ENCODE peak calls at places on chromosomes 12 and 14, in eight cellular contexts. P, E, V, H, K, X, N and F are unnamed samples.

GRCh38 chr12:90841336-90841735 is 113.6 kb downstream of the CCER1 start:
- DNase-seq in P (no peak), N (no peak), E (no peak), V (no peak), K (no peak), H (no peak), X (no peak), F (no peak)

GRCh38 chr12:63899396-63899795 is 54.9 kb downstream of the SRGAP1 start:
- DNase-seq in H (no peak), V (peak), K (no peak), E (no peak), X (no peak), N (no peak), P (no peak), F (no peak)

GRCh38 chr12:3551386-3551785 is 60.4 kb downstream of the PRMT8 start:
- DNase-seq in P (no peak), V (no peak), N (no peak), X (no peak), E (no peak), H (no peak), K (peak), F (no peak)

GRCh38 chr14:87170179-87170578 is 822.8 kb downstream of the GALC start:
- DNase-seq in H (no peak), V (no peak), N (no peak), K (no peak), X (no peak), P (no peak), E (no peak), F (no peak)

GRCh38 chr14:49977126-49977841 is 84.4 kb downstream of the ARF6 start:
- DNase-seq in E (no peak), K (no peak), X (peak), N (no peak), V (no peak), P (no peak), H (no peak), F (no peak)

GRCh38 chr12:111330800-111331752 is 37.8 kb downstream of the PHETA1 start:
- DNase-seq in H (no peak), N (peak), E (no peak), X (peak), V (peak), P (no peak), K (no peak), F (no peak)

GRCh38 chr14:33282811-33283210 is 344.1 kb downstream of the NPAS3 start:
- DNase-seq in N (no peak), P (no peak), X (no peak), V (no peak), E (no peak), K (no peak), H (no peak), F (no peak)

GRCh38 chr12:70540996-70541395 is 96.2 kb downstream of the PTPRB start:
- DNase-seq in H (no peak), X (no peak), V (no peak), N (peak), P (no peak), E (no peak), K (no peak), F (no peak)

GRCh38 chr12:53928054-53928879 is 10.4 kb upstream of the HOXC13 start:
- DNase-seq in N (no peak), E (no peak), K (no peak), V (no peak), H (no peak), P (no peak), X (no peak), F (no peak)

GRCh38 chr14:100849432-100849831 is 23.5 kb downstream of the MEG3 start:
- DNase-seq in V (no peak), H (no peak), P (no peak), X (no peak), K (no peak), N (no peak), E (no peak), F (no peak)

GRCh38 chr12:101552277-101552676 is 42.5 kb upstream of the MYBPC1 start:
- DNase-seq in N (no peak), E (no peak), X (no peak), V (peak), H (no peak), K (no peak), P (no peak), F (no peak)

GRCh38 chr14:100536721-100537700 is 50.2 kb downstream of the BEGAIN start:
- DNase-seq in H (no peak), K (peak), N (no peak), E (peak), V (no peak), P (peak), X (no peak), F (peak)

GRCh38 chr12:105256921-105257320 is 20.9 kb upstream of the APPL2 start:
- DNase-seq in P (no peak), V (no peak), H (no peak), K (no peak), N (no peak), X (no peak), E (no peak), F (no peak)

GRCh38 chr14:61860294-61860918 is 98.2 kb downstream of the SNAPC1 start:
- DNase-seq in H (peak), N (peak), X (peak), P (peak), K (no peak), E (peak), V (peak), F (peak)

GRCh38 chr12:49126852-49127763 is 4.1 kb downstream of the TUBA1B start:
- DNase-seq in H (no peak), V (peak), P (no peak), E (no peak), K (peak), X (no peak), N (no peak), F (no peak)

GRCh38 chr12:49131973-49132461 is 822 bp upstream of the TUBA1B start:
- DNase-seq in N (no peak), E (peak), P (no peak), K (no peak), V (no peak), H (peak), X (no peak), F (no peak)

GRCh38 chr12:49130151-49131050 is 794 bp downstream of the TUBA1B start:
- DNase-seq in H (peak), V (peak), X (peak), K (peak), P (peak), N (peak), E (peak), F (peak)

GRCh38 chr12:49131051-49131972 is at the start of gene TUBA1B:
- DNase-seq in E (peak), K (peak), V (peak), P (peak), N (peak), H (peak), X (peak), F (peak)

GRCh38 chr12:49129332-49130150 is 1.7 kb downstream of the TUBA1B start:
- DNase-seq in E (no peak), N (no peak), H (no peak), V (no peak), P (no peak), X (no peak), K (no peak), F (no peak)
- TF ChIP-seq EP300 in E (no peak), N (no peak), H (no peak), V (no peak), P (no peak), X (no peak), K (no peak), F (no peak)

GRCh38 chr12:24021164-24021502 is 71.7 kb upstream of the SOX5 start:
- DNase-seq in V (no peak), E (no peak), X (no peak), P (no peak), H (no peak), K (no peak), N (no peak), F (no peak)

GRCh38 chr12:24020391-24021163 is 71.1 kb upstream of the SOX5 start:
- DNase-seq in X (no peak), E (no peak), V (no peak), K (no peak), P (no peak), N (no peak), H (no peak), F (no peak)

GRCh38 chr12:24027352-24027751 is 77.9 kb upstream of the SOX5 start:
- DNase-seq in N (no peak), P (no peak), V (no peak), E (no peak), H (no peak), X (no peak), K (no peak), F (no peak)

DNA sequence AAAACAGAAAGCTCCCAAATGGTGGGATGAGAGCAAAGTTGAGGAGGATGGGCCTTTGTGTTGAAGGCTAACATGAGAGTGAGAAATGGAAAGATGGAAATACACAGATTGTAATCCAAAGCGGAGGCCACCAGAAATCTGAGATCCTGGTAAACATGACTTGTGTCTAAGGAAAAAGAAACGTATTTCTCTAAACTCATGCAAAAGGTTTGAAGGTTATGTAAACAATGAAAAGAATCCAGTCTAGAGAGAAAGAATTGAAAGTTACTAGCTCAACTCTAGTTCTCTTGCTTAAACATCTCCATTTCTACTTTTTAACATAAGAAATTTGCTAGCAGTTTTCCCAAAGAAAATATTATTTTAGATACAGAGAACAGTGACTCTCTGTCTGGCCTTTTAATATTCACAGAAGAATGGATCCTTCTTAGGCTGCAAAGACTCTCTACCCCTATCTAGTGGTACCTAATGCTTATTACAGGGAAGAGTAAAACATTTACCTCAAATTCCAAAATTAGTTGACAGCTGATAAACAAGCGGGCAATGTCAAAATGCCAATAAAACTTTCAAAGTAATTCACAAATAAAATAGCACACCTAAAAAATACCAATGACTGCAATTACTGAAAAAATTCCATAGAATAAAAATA is 75.8 kb upstream of the SOX5 start:
- DNase-seq in E (no peak), V (no peak), X (peak), H (no peak), K (no peak), P (no peak), N (peak), F (no peak)
- H3K4me3 ChIP-seq in E (no peak), V (no peak), X (no peak), H (no peak), K (no peak), P (no peak), N (no peak), F (no peak)

DNA sequence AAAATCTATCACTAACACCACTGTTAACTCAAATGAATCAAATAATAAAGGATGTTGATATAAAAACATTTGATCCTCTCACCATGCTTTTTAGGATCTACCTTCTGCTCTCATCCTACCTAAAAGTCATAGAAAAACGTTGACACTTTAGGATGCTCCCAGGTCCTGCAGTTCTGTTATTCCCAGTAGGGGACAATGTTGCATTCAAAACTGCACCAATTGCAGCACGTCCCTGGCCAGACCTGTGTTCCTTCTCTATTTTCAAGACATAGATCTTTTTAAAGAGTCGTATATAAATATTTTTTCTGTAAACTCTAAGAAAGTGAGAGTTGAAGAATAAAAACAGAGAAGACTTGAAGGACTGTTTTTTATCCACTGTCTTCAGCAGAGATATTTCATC is 8.8 kb downstream of the AICDA start:
- DNase-seq in N (no peak), V (peak), H (no peak), K (no peak), E (no peak), P (no peak), X (no peak), F (no peak)
- TF ChIP-seq CTCF in N (no peak), V (peak), H (no peak), K (no peak), E (no peak), P (peak), X (no peak), F (no peak)

GRCh38 chr14:70753518-70753953 is 55.8 kb downstream of the MAP3K9 start:
- DNase-seq in X (no peak), H (no peak), E (no peak), N (peak), V (peak), K (no peak), P (no peak), F (peak)

GRCh38 chr14:70755655-70756054 is 53.7 kb downstream of the MAP3K9 start:
- DNase-seq in E (no peak), V (no peak), K (no peak), H (no peak), N (no peak), P (no peak), X (no peak), F (no peak)

GRCh38 chr14:70754989-70755388 is 54.3 kb downstream of the MAP3K9 start:
- DNase-seq in H (no peak), P (no peak), E (no peak), X (no peak), V (peak), K (no peak), N (peak), F (peak)

GRCh38 chr14:70759398-70759797 is 49.9 kb downstream of the MAP3K9 start:
- DNase-seq in K (no peak), N (no peak), H (no peak), E (no peak), X (no peak), P (no peak), V (no peak), F (no peak)
- TF ChIP-seq EP300 in K (no peak), N (no peak), H (no peak), E (no peak), X (no peak), P (no peak), V (no peak), F (no peak)

GRCh38 chr12:21775130-21775920 is 819 bp upstream of the KCNJ8 start:
- DNase-seq in V (no peak), P (peak), E (no peak), N (no peak), H (no peak), X (no peak), K (no peak), F (no peak)
- H3K4me3 ChIP-seq in V (peak), P (peak), E (peak), N (no peak), H (peak), X (peak), K (peak), F (peak)